ENCODE peak calls at places on chromosomes 5 and 9, in six cellular contexts. Z is amniotic stem cell, D is IMR-90, Q is left lung, O is NCI-H82, G is EL. T is an unnamed sample.

GRCh38 chr5:149345892-149346222 is 558 bp downstream of the GRPEL2 start:
- DNase-seq in Z (no peak), D (peak), Q (no peak), O (peak), G (peak), T (no peak)

GRCh38 chr9:32431940-32432555 is 47.6 kb downstream of the ACO1 start:
- DNase-seq in Z (no peak), D (peak), Q (no peak), O (peak), G (peak), T (peak)

GRCh38 chr5:34869256-34869655 is 30.3 kb downstream of the TTC23L start:
- DNase-seq in Z (no peak), D (no peak), Q (no peak), O (no peak), G (no peak), T (no peak)

GRCh38 chr5:74316064-74316586 is 324.4 kb downstream of the ENC1 start:
- DNase-seq in Z (peak), D (peak), Q (peak), O (peak), G (peak), T (peak)

GRCh38 chr5:136040746-136041415 is 12.1 kb downstream of the TGFBI start:
- DNase-seq in Z (no peak), D (no peak), Q (peak), O (peak), G (no peak), T (no peak)

GRCh38 chr5:50711280-50711679 is 44.8 kb downstream of the PARP8 start:
- DNase-seq in Z (no peak), D (peak), Q (no peak), O (peak), G (peak), T (peak)

GRCh38 chr9:126491256-126491879 is 122.4 kb upstream of the LMX1B start:
- DNase-seq in Z (peak), D (peak), Q (no peak), O (peak), G (peak), T (peak)

GRCh38 chr5:140150201-140150600 is 24.5 kb downstream of the IGIP start:
- DNase-seq in Z (no peak), D (no peak), Q (no peak), O (peak), G (no peak), T (no peak)

GRCh38 chr5:105956456-105957177 is 1714.1 kb downstream of the EFNA5 start:
- DNase-seq in Z (no peak), D (peak), Q (no peak), O (no peak), G (no peak), T (peak)

GRCh38 chr9:95018099-95018927 is 291.8 kb downstream of the AOPEP start:
- DNase-seq in Z (peak), D (peak), Q (peak), O (no peak), G (peak), T (peak)

GRCh38 chr5:141875795-141876627 is 2.2 kb downstream of the PCDH1 start:
- DNase-seq in Z (no peak), D (no peak), Q (peak), O (peak), G (no peak), T (no peak)

GRCh38 chr9:95516736-95517558 is at the start of gene PTCH1:
- DNase-seq in Z (peak), D (peak), Q (no peak), O (peak), G (peak), T (peak)

GRCh38 chr5:172048539-172049101 is 42.2 kb upstream of the FBXW11 start:
- DNase-seq in Z (no peak), D (peak), Q (no peak), O (no peak), G (peak), T (no peak)

GRCh38 chr5:147509041-147509709 is 693 bp downstream of the DPYSL3 start:
- DNase-seq in Z (no peak), D (peak), Q (peak), O (peak), G (peak), T (peak)

GRCh38 chr5:73198833-73199592 is 26.0 kb downstream of the TMEM174 start:
- DNase-seq in Z (no peak), D (no peak), Q (no peak), O (no peak), G (no peak), T (no peak)

GRCh38 chr9:95193067-95193466 is 124.4 kb downstream of the FANCC start:
- DNase-seq in Z (no peak), D (no peak), Q (no peak), O (no peak), G (no peak), T (no peak)

GRCh38 chr9:137411670-137412380 is 11.1 kb downstream of the EXD3 start:
- DNase-seq in Z (no peak), D (peak), Q (peak), O (no peak), G (peak), T (peak)

GRCh38 chr5:12125895-12126294 is 221.6 kb upstream of the CTNND2 start:
- DNase-seq in Z (no peak), D (no peak), Q (no peak), O (no peak), G (no peak), T (no peak)

GRCh38 chr5:150389759-150390256 is 22.9 kb downstream of the CD74 start:
- DNase-seq in Z (no peak), D (no peak), Q (no peak), O (no peak), G (no peak), T (no peak)

GRCh38 chr5:132009706-132010405 is 1.6 kb downstream of the ACSL6 start:
- DNase-seq in Z (no peak), D (no peak), Q (no peak), O (peak), G (no peak), T (no peak)

GRCh38 chr5:44646016-44646415 is 162.7 kb upstream of the MRPS30 start:
- DNase-seq in Z (no peak), D (no peak), Q (no peak), O (peak), G (no peak), T (no peak)